ENCODE peak calls at places on chromosomes 6 and 20, in nine cellular contexts. M is effector memory CD4-positive, alpha-beta T cell; W is choroid plexus epithelial cell; E is cardiac fibroblast; Z is CD8-positive, alpha-beta T cell; U is mammary epithelial cell; G is AG09309; N is K562; R is fibroblast of pulmonary artery. C is an unnamed sample.

GRCh38 chr6:67735623-67736022 is 899.5 kb upstream of the ADGRB3 start:
- DNase-seq in M (no peak), W (no peak), E (no peak), Z (no peak), U (no peak), G (no peak), N (no peak), R (no peak), C (no peak)

GRCh38 chr20:9021699-9022098 is 47.2 kb upstream of the PLCB4 start:
- DNase-seq in M (no peak), W (peak; percentile 51), E (peak; percentile 66), Z (no peak), U (peak; percentile 45), G (no peak), N (peak; percentile 7), R (peak; percentile 51), C (peak; percentile 75)

GRCh38 chr20:39048000-39048696 is 86.0 kb downstream of the DHX35 start:
- DNase-seq in M (peak; percentile 53), W (peak; percentile 85), E (peak; percentile 85), Z (peak; percentile 69), U (peak; percentile 56), G (no peak), N (peak; percentile 87), R (peak; percentile 83), C (peak; percentile 5)

GRCh38 chr20:32087117-32087516 is 22.4 kb upstream of the TM9SF4 start:
- DNase-seq in M (no peak), W (no peak), E (no peak), Z (no peak), U (no peak), G (no peak), N (no peak), R (no peak), C (no peak)

GRCh38 chr6:41063884-41064285 is 8.3 kb downstream of the OARD1 start:
- DNase-seq in M (no peak), W (no peak), E (no peak), Z (no peak), U (no peak), G (no peak), N (no peak), R (no peak), C (no peak)

GRCh38 chr6:31574106-31575061 is 981 bp upstream of the TNF start:
- DNase-seq in M (no peak), W (no peak), E (no peak), Z (no peak), U (no peak), G (no peak), N (no peak), R (no peak), C (no peak)

GRCh38 chr6:30960907-30961673 is 20.3 kb downstream of the MUCL3 start:
- DNase-seq in M (no peak), W (peak; percentile 50), E (peak; percentile 26), Z (no peak), U (no peak), G (no peak), N (no peak), R (peak; percentile 22), C (no peak)

GRCh38 chr20:61178431-61179080 is 73.5 kb upstream of the CDH4 start:
- DNase-seq in M (no peak), W (no peak), E (no peak), Z (no peak), U (no peak), G (no peak), N (no peak), R (no peak), C (no peak)

GRCh38 chr20:6524305-6524704 is 243.2 kb upstream of the BMP2 start:
- DNase-seq in M (no peak), W (no peak), E (no peak), Z (no peak), U (no peak), G (no peak), N (no peak), R (no peak), C (no peak)

GRCh38 chr20:2914160-2914559 is 40.9 kb downstream of the PTPRA start:
- DNase-seq in M (no peak), W (peak; percentile 60), E (peak; percentile 32), Z (no peak), U (peak; percentile 18), G (no peak), N (no peak), R (peak; percentile 45), C (no peak)

GRCh38 chr6:106064103-106064502 is 22.0 kb upstream of the PRDM1 start:
- DNase-seq in M (no peak), W (no peak), E (no peak), Z (no peak), U (peak; percentile 18), G (no peak), N (no peak), R (no peak), C (no peak)

GRCh38 chr6:30599625-30600324 is 17.3 kb downstream of the PPP1R10 start:
- DNase-seq in M (no peak), W (no peak), E (no peak), Z (no peak), U (no peak), G (no peak), N (no peak), R (no peak), C (no peak)

GRCh38 chr20:61082700-61083099 is 169.4 kb upstream of the CDH4 start:
- DNase-seq in M (no peak), W (no peak), E (no peak), Z (no peak), U (no peak), G (no peak), N (no peak), R (no peak), C (no peak)

GRCh38 chr6:10391799-10392198 is 23.1 kb downstream of the TFAP2A start:
- DNase-seq in M (no peak), W (no peak), E (no peak), Z (no peak), U (no peak), G (no peak), N (no peak), R (no peak), C (no peak)

GRCh38 chr6:132731086-132731485 is 17.2 kb upstream of the VNN1 start:
- DNase-seq in M (no peak), W (peak; percentile 25), E (no peak), Z (no peak), U (no peak), G (no peak), N (no peak), R (no peak), C (no peak)

DNA sequence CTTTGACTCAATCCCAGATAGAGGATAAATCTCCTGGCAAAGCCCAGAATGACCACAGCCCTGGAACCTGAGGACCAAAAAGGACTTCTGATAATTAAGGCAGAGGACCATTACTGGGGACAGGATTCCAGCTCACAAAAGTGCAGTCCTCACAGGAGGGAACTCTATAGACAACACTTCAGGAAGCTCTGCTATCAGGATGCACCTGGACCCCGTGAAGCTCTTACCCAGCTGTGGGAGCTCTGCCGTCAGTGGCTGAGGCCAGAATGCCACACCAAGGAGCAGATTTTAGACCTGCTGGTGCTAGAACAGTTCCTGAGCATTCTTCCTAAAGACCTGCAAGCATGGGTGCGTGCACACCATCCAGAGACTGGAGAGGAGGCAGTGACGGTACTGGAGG is 987 bp downstream of the ZSCAN16 start:
- DNase-seq in M (no peak), W (no peak), E (no peak), Z (no peak), U (no peak), G (no peak), N (no peak), R (no peak), C (no peak)
- H3K4me3 ChIP-seq in M (no peak overlapping the region), W (no peak overlapping the region), E (no peak overlapping the region), Z (no peak overlapping the region), U (no peak overlapping the region), G (no peak overlapping the region), N (no peak overlapping the region), R (no peak overlapping the region), C (no peak overlapping the region)

GRCh38 chr6:90233994-90234393 is 62.6 kb downstream of the BACH2 start:
- DNase-seq in M (peak; percentile 43), W (no peak), E (no peak), Z (peak; percentile 74), U (no peak), G (no peak), N (no peak), R (no peak), C (no peak)
- H3K4me3 ChIP-seq in M (no peak overlapping the region), W (no peak overlapping the region), E (no peak overlapping the region), Z (peak overlapping the region; percentile 14), U (no peak overlapping the region), G (no peak overlapping the region), N (no peak overlapping the region), R (no peak overlapping the region), C (no peak overlapping the region)

DNA sequence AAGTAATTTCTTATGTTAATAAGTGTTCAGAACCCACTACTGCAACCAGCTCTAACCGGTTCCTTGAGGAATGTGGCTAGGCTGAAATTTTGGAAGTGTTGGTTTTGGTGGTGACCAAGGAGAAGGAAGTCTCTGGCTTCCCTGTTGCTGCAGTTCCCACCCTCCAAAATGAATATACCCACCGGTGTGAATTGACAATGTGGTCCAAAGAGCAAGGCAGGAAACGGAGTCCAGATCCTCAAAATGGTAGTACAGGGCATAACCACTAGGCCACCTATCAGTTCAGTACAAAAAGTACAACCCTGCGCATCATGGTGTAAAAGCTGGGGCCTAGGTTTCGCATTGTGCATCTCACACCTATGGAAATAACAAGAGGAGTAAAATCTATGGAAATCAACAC is 2.8 kb downstream of the ADNP start:
- DNase-seq in M (no peak), W (no peak), E (no peak), Z (no peak), U (no peak), G (no peak), N (no peak), R (no peak), C (no peak)
- H3K4me3 ChIP-seq in M (no peak overlapping the region), W (peak overlapping the region; percentile 84), E (no peak overlapping the region), Z (no peak overlapping the region), U (peak overlapping the region; percentile 80), G (no peak overlapping the region), N (peak overlapping the region; percentile 71), R (peak overlapping the region; percentile 84), C (peak overlapping the region; percentile 88)

GRCh38 chr6:15081437-15081836 is 164.4 kb upstream of the JARID2 start:
- DNase-seq in M (no peak), W (no peak), E (no peak), Z (no peak), U (no peak), G (no peak), N (no peak), R (no peak), C (no peak)

GRCh38 chr6:15079288-15079817 is 166.5 kb upstream of the JARID2 start:
- DNase-seq in M (no peak), W (no peak), E (no peak), Z (no peak), U (no peak), G (no peak), N (no peak), R (no peak), C (no peak)

GRCh38 chr6:15086273-15087158 is 159.4 kb upstream of the JARID2 start:
- DNase-seq in M (no peak), W (no peak), E (no peak), Z (no peak), U (no peak), G (no peak), N (no peak), R (no peak), C (no peak)

GRCh38 chr6:15080895-15081294 is 165.0 kb upstream of the JARID2 start:
- DNase-seq in M (no peak), W (no peak), E (no peak), Z (no peak), U (no peak), G (no peak), N (no peak), R (no peak), C (no peak)

DNA sequence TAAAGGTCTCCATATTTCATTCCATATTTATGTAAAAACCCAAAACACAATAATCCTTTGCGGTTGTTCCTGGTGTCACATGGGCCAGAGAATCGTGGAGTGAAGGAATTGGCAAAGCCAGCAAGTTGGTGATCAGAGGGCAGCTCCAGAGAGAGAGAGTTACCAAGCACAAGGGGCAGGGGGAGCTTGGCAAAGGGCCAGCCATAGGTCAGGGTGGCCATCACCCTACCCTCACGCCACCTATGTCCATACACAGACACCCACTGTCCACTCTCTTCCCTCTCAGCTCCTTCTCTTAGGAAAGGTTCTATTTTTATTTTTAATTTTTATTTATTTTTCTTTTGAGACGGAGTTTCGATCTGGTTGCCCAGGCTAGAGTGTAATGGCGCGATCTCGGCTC is 163.2 kb upstream of the JARID2 start:
- DNase-seq in M (no peak), W (no peak), E (no peak), Z (no peak), U (no peak), G (no peak), N (no peak), R (no peak), C (no peak)
- H3K4me3 ChIP-seq in M (no peak overlapping the region), W (no peak overlapping the region), E (no peak overlapping the region), Z (no peak overlapping the region), U (no peak overlapping the region), G (no peak overlapping the region), N (no peak overlapping the region), R (no peak overlapping the region), C (no peak overlapping the region)